ENCODE peak calls at places on chromosomes 1 and 21, in five cellular contexts. J is K562, A is H1, G is HepG2, X is GM12878. T is an unnamed sample.

GRCh38 chr1:1115136-1115829 is 606 bp downstream of the C1orf159 start:
- DNase-seq in G (no peak), A (no peak), X (no peak), J (no peak), T (no peak)

GRCh38 chr1:238113222-238113621 is 222.5 kb upstream of the ZP4 start:
- DNase-seq in G (no peak), X (no peak), J (no peak), A (no peak), T (no peak)

GRCh38 chr1:10632691-10633090 is 157.9 kb downstream of the PEX14 start:
- DNase-seq in J (no peak), X (no peak), A (no peak), G (no peak), T (no peak)

GRCh38 chr1:65147424-65148177 is 402 bp upstream of the AK4 start:
- DNase-seq in X (no peak), G (no peak), J (peak; percentile 73), A (no peak), T (peak; percentile 46)

GRCh38 chr1:24450321-24450720 is 34.7 kb downstream of the NIPAL3 start:
- DNase-seq in J (no peak), X (no peak), A (no peak), G (no peak), T (no peak)

GRCh38 chr21:37921091-37921490 is 4.8 kb upstream of the KCNJ6 start:
- DNase-seq in J (no peak), G (no peak), X (no peak), A (no peak), T (no peak)

GRCh38 chr1:223737342-223737741 is 25.0 kb downstream of the CAPN2 start:
- DNase-seq in G (no peak), A (no peak), X (no peak), J (no peak), T (no peak)

GRCh38 chr21:15273244-15273643 is 208.4 kb upstream of the NRIP1 start:
- DNase-seq in A (no peak), G (no peak), J (no peak), X (no peak), T (no peak)

GRCh38 chr21:33761104-33762036 is 119.1 kb downstream of the ITSN1 start:
- DNase-seq in X (no peak), A (no peak), G (peak; percentile 73), J (peak; percentile 72), T (no peak)

GRCh38 chr1:163085904-163086268 is 16.7 kb downstream of the RGS4 start:
- DNase-seq in X (no peak), A (no peak), G (no peak), J (no peak), T (no peak)

GRCh38 chr1:151371744-151372410 is 628 bp downstream of the SELENBP1 start:
- DNase-seq in A (no peak), J (no peak), X (no peak), G (no peak), T (no peak)

GRCh38 chr1:228802386-228803221 is 67.3 kb downstream of the RHOU start:
- DNase-seq in G (no peak), X (no peak), J (no peak), A (no peak), T (no peak)

GRCh38 chr1:24507423-24507804 is 4.8 kb downstream of the RCAN3 start:
- DNase-seq in X (no peak), A (no peak), J (no peak), G (no peak), T (no peak)

GRCh38 chr1:113109908-113110554 is 37.0 kb downstream of the LRIG2 start:
- DNase-seq in G (no peak), J (no peak), A (no peak), X (no peak), T (no peak)

GRCh38 chr21:39430016-39430415 is 15.6 kb downstream of the LCA5L start:
- DNase-seq in A (no peak), G (no peak), X (no peak), J (no peak), T (no peak)

GRCh38 chr1:159828916-159829634 is 2.4 kb downstream of the SLAMF8 start:
- DNase-seq in J (peak; percentile 52), G (peak; percentile 5), A (no peak), X (peak; percentile 40), T (peak; percentile 67)

GRCh38 chr1:58773406-58773840 is 10.4 kb downstream of the JUN start:
- DNase-seq in G (no peak), X (no peak), J (no peak), A (no peak), T (no peak)

GRCh38 chr21:39020751-39021474 is 162.3 kb downstream of the PSMG1 start:
- DNase-seq in A (no peak), G (peak; percentile 64), J (no peak), X (no peak), T (no peak)

GRCh38 chr1:40708750-40709099 is 17.2 kb downstream of the NFYC start:
- DNase-seq in G (peak; percentile 77), A (no peak), X (no peak), J (peak; percentile 91), T (no peak)

GRCh38 chr1:197127513-197127912 is 19.0 kb downstream of the ASPM start:
- DNase-seq in G (no peak), X (no peak), A (no peak), J (no peak), T (no peak)

GRCh38 chr1:12600880-12601633 is 17.0 kb downstream of the DHRS3 start:
- DNase-seq in X (no peak), G (peak; percentile 62), A (no peak), J (peak; percentile 77), T (peak; percentile 71)

GRCh38 chr1:111615874-111616715 is 3.5 kb upstream of the RAP1A start:
- DNase-seq in G (no peak), J (no peak), X (peak; percentile 91), A (no peak), T (no peak)

GRCh38 chr1:197868751-197869501 is 33.5 kb upstream of the C1orf53 start:
- DNase-seq in X (no peak), G (peak; percentile 50), A (peak; percentile 23), J (peak; percentile 58), T (peak; percentile 27)

GRCh38 chr1:239858058-239858457 is 233.6 kb upstream of the FMN2 start:
- DNase-seq in J (no peak), A (no peak), G (no peak), X (no peak), T (no peak)

GRCh38 chr1:155744711-155745283 is 55.9 kb downstream of the DAP3 start:
- DNase-seq in J (no peak), G (no peak), X (no peak), A (no peak), T (no peak)

GRCh38 chr1:2204384-2205190 is 10.0 kb upstream of the FAAP20 start:
- DNase-seq in G (peak; percentile 57), X (no peak), J (peak; percentile 100), A (peak; percentile 66), T (peak; percentile 90)

GRCh38 chr1:88327391-88328267 is 356.4 kb upstream of the PKN2 start:
- DNase-seq in A (peak; percentile 9), X (no peak), J (no peak), G (peak; percentile 64), T (no peak)

GRCh38 chr1:26749458-26749857 is 38.3 kb upstream of the PIGV start:
- DNase-seq in G (no peak), X (no peak), J (no peak), A (no peak), T (no peak)

GRCh38 chr1:236495359-236496120 is 28.2 kb upstream of the LGALS8 start:
- DNase-seq in A (no peak), J (no peak), X (no peak), G (peak; percentile 53), T (peak; percentile 40)

GRCh38 chr1:247360116-247360898 is 28.6 kb upstream of the ZNF496 start:
- DNase-seq in G (no peak), X (no peak), A (no peak), J (peak; percentile 57), T (no peak)

GRCh38 chr1:247357781-247358211 is 26.1 kb upstream of the ZNF496 start:
- DNase-seq in J (no peak), A (no peak), G (no peak), X (peak; percentile 77), T (no peak)

GRCh38 chr1:247358920-247359319 is 27.3 kb upstream of the ZNF496 start:
- DNase-seq in A (no peak), X (no peak), G (no peak), J (no peak), T (no peak)

GRCh38 chr1:247362074-247362597 is 30.5 kb upstream of the ZNF496 start:
- DNase-seq in J (no peak), A (no peak), X (no peak), G (no peak), T (no peak)

DNA sequence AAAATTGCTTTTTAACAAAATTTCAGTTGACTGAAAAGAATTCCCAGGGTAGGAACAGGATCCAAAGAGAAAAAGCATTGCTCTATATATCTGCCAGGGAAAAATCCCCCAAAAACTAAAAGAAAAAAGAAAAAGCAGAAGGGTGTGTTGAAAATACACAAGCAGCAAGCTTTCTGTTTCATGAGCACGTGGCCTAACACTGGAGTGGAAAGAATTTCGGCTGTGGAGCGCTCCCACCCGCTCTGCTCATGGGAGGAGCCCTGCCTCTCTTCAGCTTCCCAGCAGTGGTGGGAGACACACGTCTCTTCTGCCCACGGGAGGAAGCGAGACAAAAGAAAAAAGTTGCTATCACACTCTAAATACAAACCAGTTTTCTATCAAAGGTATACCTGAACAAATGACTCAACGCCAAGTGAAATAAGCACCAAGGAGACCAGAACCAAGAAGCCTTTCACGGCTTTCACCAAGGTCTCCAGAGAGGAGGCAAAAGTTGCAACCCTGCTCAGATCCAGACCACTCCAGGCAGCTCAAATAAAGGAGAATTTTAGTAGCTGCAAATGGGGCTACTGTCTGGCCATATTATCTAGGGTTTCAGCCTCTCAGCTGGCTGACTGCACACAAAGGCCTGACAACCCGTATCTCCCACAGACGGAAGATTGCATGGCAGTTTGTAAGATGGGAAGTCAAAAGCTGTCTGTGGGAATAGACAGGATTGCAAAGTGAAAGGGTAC is 29.5 kb upstream of the ZNF496 start:
- DNase-seq in J (peak; percentile 51), X (no peak), G (no peak), A (no peak), T (no peak)
- TF ChIP-seq ATF2 in J (no peak), X (no peak), G (no peak), A (no peak), T (no peak)

GRCh38 chr1:160935527-160936258 is 18.9 kb downstream of the ITLN2 start:
- DNase-seq in X (no peak), J (no peak), G (no peak), A (no peak), T (no peak)
- TF ChIP-seq ATF2 in X (no peak), J (no peak), G (no peak), A (no peak), T (no peak)

GRCh38 chr21:46538262-46538661 is 66.6 kb downstream of the S100B start:
- DNase-seq in A (no peak), X (no peak), G (no peak), J (no peak), T (no peak)

GRCh38 chr21:46537026-46537425 is 67.9 kb downstream of the S100B start:
- DNase-seq in G (no peak), A (no peak), J (no peak), X (no peak), T (no peak)

GRCh38 chr21:46540087-46540710 is 64.7 kb downstream of the S100B start:
- DNase-seq in G (no peak), A (no peak), J (no peak), X (no peak), T (no peak)

GRCh38 chr21:46542588-46543092 is 62.2 kb downstream of the S100B start:
- DNase-seq in G (no peak), J (no peak), X (no peak), A (no peak), T (no peak)

GRCh38 chr21:46538851-46539666 is 65.8 kb downstream of the S100B start:
- DNase-seq in J (no peak), G (no peak), X (no peak), A (no peak), T (no peak)
- TF ChIP-seq ATF2 in J (no peak), G (no peak), X (no peak), A (no peak), T (no peak)

GRCh38 chr1:116497660-116498059 is 73.2 kb downstream of the CD58 start:
- DNase-seq in G (no peak), J (no peak), A (no peak), X (no peak), T (no peak)
- TF ChIP-seq ATF2 in G (no peak), J (no peak), A (no peak), X (no peak), T (no peak)